ENCODE peak calls at places on chromosomes 5 and 9, in nine cellular contexts. D is T-helper 1 cell; M is activated CD4-positive, alpha-beta memory T cell treated with anti-CD3 and anti-CD28 coated beads, Interleukin-2, amount 10 ng/mL, durations not matched to agents 7 days and 5 days; C is stimulated activated CD4-positive, alpha-beta T cell treated with anti-CD3 and anti-CD28 coated beads, Interleukin-1b, Interleukin-23, amount 100 ng/mL, for 48 hours; E is NCI-H774; U is fibroblast of the aortic adventitia; I is mesenteric fat pad; F is left cardiac atrium; G is iPS-NIHi11. R is an unnamed sample.

GRCh38 chr5:123720955-123721354 is 209.0 kb downstream of the CSNK1G3 start:
- DNase-seq in I (no peak), D (no peak), C (no peak), U (no peak), F (no peak), M (no peak), E (no peak), G (no peak), R (no peak)

GRCh38 chr5:133708451-133708850 is 96.1 kb upstream of the FSTL4 start:
- DNase-seq in U (no peak), E (no peak), C (no peak), G (no peak), I (no peak), F (no peak), D (no peak), M (no peak), R (no peak)

GRCh38 chr9:135561391-135562234 is at the start of gene PAEP:
- DNase-seq in D (no peak), I (peak), M (no peak), E (no peak), C (no peak), F (no peak), U (no peak), G (no peak), R (no peak)

GRCh38 chr9:95124582-95125359 is 192.7 kb downstream of the FANCC start:
- DNase-seq in F (no peak), E (no peak), G (peak), M (no peak), D (no peak), C (no peak), I (no peak), U (no peak), R (no peak)

GRCh38 chr5:62643556-62644451 is 65.2 kb downstream of the LRRC70 start:
- DNase-seq in D (no peak), F (no peak), E (no peak), G (no peak), C (no peak), I (no peak), M (no peak), U (no peak), R (no peak)

GRCh38 chr5:32244017-32244416 is 68.7 kb downstream of the MTMR12 start:
- DNase-seq in G (no peak), I (no peak), M (no peak), F (no peak), E (no peak), D (no peak), C (no peak), U (no peak), R (no peak)

GRCh38 chr5:61906820-61907219 is 399.2 kb upstream of the KIF2A start:
- DNase-seq in I (no peak), M (no peak), E (no peak), C (no peak), D (no peak), G (no peak), F (no peak), U (no peak), R (no peak)

GRCh38 chr5:137800700-137801411 is 46.7 kb upstream of the HNRNPA0 start:
- DNase-seq in E (no peak), G (no peak), I (no peak), M (no peak), F (no peak), D (no peak), C (no peak), U (no peak), R (peak)

GRCh38 chr9:136017813-136018190 is 56.6 kb upstream of the UBAC1 start:
- DNase-seq in U (no peak), F (no peak), E (no peak), I (peak), G (no peak), C (no peak), D (no peak), M (no peak), R (no peak)

GRCh38 chr9:79955300-79955699 is 383.5 kb downstream of the TLE4 start:
- DNase-seq in D (no peak), C (peak), M (no peak), I (no peak), G (no peak), E (no peak), F (no peak), U (peak), R (no peak)

GRCh38 chr5:102561894-102562760 is 63.3 kb upstream of the SLCO6A1 start:
- DNase-seq in E (no peak), F (peak), C (peak), I (no peak), U (peak), M (peak), D (no peak), G (peak), R (peak)

R was measured in transverse colon.